ENCODE peak calls at places on chromosomes 3 and 15, in eight cellular contexts. Q is skeletal muscle cell; D is T-helper 17 cell; A is T-helper 9 cell; X is NCI-H82; H is RWPE1; M is CD8-positive, alpha-beta memory T cell; P is stimulated activated CD8-positive, alpha-beta memory T cell treated with anti-CD3 and anti-CD28 coated beads, Interleukin-2, amount 100 ng/mL, for 48 hours. W is an unnamed sample.

GRCh38 chr3:183114779-183115178 is 15.5 kb upstream of the MCCC1 start:
- DNase-seq in Q (no peak), D (no peak), A (no peak), X (no peak), H (no peak), M (no peak), P (no peak), W (no peak)

GRCh38 chr15:90203922-90204321 is 2.8 kb downstream of the SEMA4B start:
- DNase-seq in Q (no peak), D (no peak), A (no peak), X (no peak), H (no peak), M (no peak), P (no peak), W (no peak)

GRCh38 chr3:115518100-115518852 is 105.0 kb upstream of the GAP43 start:
- DNase-seq in Q (peak; percentile 95), D (no peak), A (no peak), X (peak; percentile 97), H (peak; percentile 90), M (no peak), P (no peak), W (peak; percentile 80)

GRCh38 chr3:17551333-17551732 is 191.1 kb downstream of the TBC1D5 start:
- DNase-seq in Q (no peak), D (no peak), A (no peak), X (peak; percentile 45), H (no peak), M (no peak), P (no peak), W (no peak)

GRCh38 chr3:62818347-62818746 is 56.9 kb downstream of the CADPS start:
- DNase-seq in Q (no peak), D (no peak), A (no peak), X (no peak), H (no peak), M (no peak), P (no peak), W (no peak)

GRCh38 chr3:42699511-42699971 is 3.1 kb downstream of the HHATL start:
- DNase-seq in Q (no peak), D (no peak), A (no peak), X (no peak), H (no peak), M (no peak), P (no peak), W (no peak)

GRCh38 chr15:97235285-97235985 is 725.1 kb upstream of the ARRDC4 start:
- DNase-seq in Q (no peak), D (no peak), A (no peak), X (peak; percentile 74), H (peak; percentile 39), M (no peak), P (peak; percentile 4), W (no peak)

GRCh38 chr3:113839551-113839950 is 963 bp downstream of the GRAMD1C start:
- DNase-seq in Q (no peak), D (no peak), A (no peak), X (peak; percentile 80), H (no peak), M (no peak), P (no peak), W (no peak)

GRCh38 chr3:108590443-108590842 is 921 bp downstream of the DZIP3 start:
- DNase-seq in Q (no peak), D (no peak), A (no peak), X (peak; percentile 22), H (no peak), M (no peak), P (no peak), W (no peak)

GRCh38 chr3:198071602-198072285 is 111.7 kb downstream of the LMLN start:
- DNase-seq in Q (peak; percentile 98), D (no peak), A (no peak), X (peak; percentile 13), H (peak; percentile 80), M (no peak), P (peak; percentile 27), W (peak; percentile 39)

GRCh38 chr3:87318609-87319008 is 42.2 kb upstream of the POU1F1 start:
- DNase-seq in Q (no peak), D (no peak), A (no peak), X (no peak), H (no peak), M (no peak), P (no peak), W (no peak)

GRCh38 chr15:92633001-92633400 is 22.6 kb downstream of the FAM174B start:
- DNase-seq in Q (no peak), D (no peak), A (no peak), X (no peak), H (no peak), M (no peak), P (no peak), W (no peak)

GRCh38 chr3:122760457-122761271 is 33.0 kb downstream of the HSPBAP1 start:
- DNase-seq in Q (no peak), D (no peak), A (no peak), X (no peak), H (no peak), M (no peak), P (no peak), W (no peak)

GRCh38 chr15:42577514-42578031 is 2.2 kb downstream of the STARD9 start:
- DNase-seq in Q (peak; percentile 72), D (no peak), A (no peak), X (peak; percentile 74), H (no peak), M (no peak), P (no peak), W (no peak)